ENCODE peak calls at places on chromosomes 13 and 19, in four cellular contexts. L, R, I and F are unnamed samples.

GRCh38 chr19:19606021-19606420 is 12.5 kb downstream of the PBX4 start:
- DNase-seq in R (no peak), I (peak), L (no peak), F (no peak)

GRCh38 chr13:44463759-44464158 is 90.1 kb downstream of the SERP2 start:
- DNase-seq in I (no peak), L (no peak), R (no peak), F (no peak)

GRCh38 chr19:11142528-11143171 is 12.9 kb downstream of the SPC24 start:
- DNase-seq in R (peak), I (peak), L (no peak), F (no peak)

GRCh38 chr19:38417544-38418506 is 8.2 kb downstream of the RASGRP4 start:
- DNase-seq in R (peak), L (no peak), I (peak), F (no peak)

GRCh38 chr13:97339019-97339988 is 94.7 kb upstream of the RAP2A start:
- DNase-seq in I (peak), L (no peak), R (peak), F (no peak)

GRCh38 chr19:12793290-12794195 is 2.3 kb downstream of the JUNB start:
- DNase-seq in I (peak), R (peak), L (peak), F (peak)

GRCh38 chr19:7673995-7674667 is 2.8 kb upstream of the MCEMP1 start:
- DNase-seq in L (peak), R (peak), I (peak), F (peak)

GRCh38 chr19:55068803-55069136 is 5.8 kb upstream of the RDH13 start:
- DNase-seq in R (no peak), L (no peak), I (no peak), F (no peak)

GRCh38 chr19:19320362-19321142 is at the start of the genes MAU2 and SUGP1:
- DNase-seq in R (peak), L (peak), I (peak), F (peak)

GRCh38 chr19:7565332-7565731 is 29.8 kb downstream of the PNPLA6 start:
- DNase-seq in R (no peak), I (no peak), L (no peak), F (no peak)

GRCh38 chr19:41748012-41748411 is 7.3 kb upstream of the CEACAM6 start:
- DNase-seq in I (no peak), R (no peak), L (no peak), F (no peak)

GRCh38 chr19:23055946-23056345 is 53.0 kb upstream of the ZNF728 start:
- DNase-seq in I (no peak), R (peak), L (no peak), F (no peak)

GRCh38 chr19:5903502-5904301 is at the start of gene NDUFA11:
- DNase-seq in I (peak), L (peak), R (peak), F (no peak)

GRCh38 chr13:92849381-92849780 is 377.2 kb upstream of the GPC6 start:
- DNase-seq in L (no peak), R (no peak), I (no peak), F (no peak)

GRCh38 chr13:44899967-44900366 is 89.3 kb downstream of the NUFIP1 start:
- DNase-seq in R (peak), I (peak), L (no peak), F (no peak)

GRCh38 chr13:31440132-31440531 is 240.4 kb downstream of the B3GLCT start:
- DNase-seq in I (no peak), R (no peak), L (no peak), F (no peak)

GRCh38 chr13:108083056-108083455 is 132.3 kb downstream of the LIG4 start:
- DNase-seq in L (no peak), R (no peak), I (no peak), F (no peak)

GRCh38 chr13:59439776-59440428 is 723.8 kb downstream of the DIAPH3 start:
- DNase-seq in I (no peak), L (no peak), R (no peak), F (no peak)

GRCh38 chr13:49441312-49441711 is 2.6 kb downstream of the CAB39L start:
- DNase-seq in L (no peak), R (no peak), I (no peak), F (no peak)

GRCh38 chr13:38980628-38981078 is 10.0 kb downstream of the STOML3 start:
- DNase-seq in R (no peak), I (no peak), L (no peak), F (no peak)

GRCh38 chr13:50589139-50589538 is 254.4 kb downstream of the DLEU7 start:
- DNase-seq in L (no peak), R (no peak), I (peak), F (no peak)

GRCh38 chr19:18438331-18439024 is 545 bp upstream of the ISYNA1 start:
- DNase-seq in R (peak), I (peak), L (no peak), F (no peak)

GRCh38 chr13:24630851-24631341 is 49.3 kb upstream of the ATP12A start:
- DNase-seq in R (no peak), L (no peak), I (peak), F (no peak)

GRCh38 chr13:25756251-25756650 is 295.6 kb downstream of the SHISA2 start:
- DNase-seq in L (no peak), I (no peak), R (no peak), F (no peak)

GRCh38 chr19:8224394-8225145 is 15.4 kb downstream of the CERS4 start:
- DNase-seq in R (no peak), I (no peak), L (no peak), F (no peak)

GRCh38 chr19:35975608-35976214 is 19.3 kb upstream of the SDHAF1 start:
- DNase-seq in L (no peak), I (no peak), R (peak), F (no peak)

GRCh38 chr19:44345969-44346368 is 10.5 kb downstream of the ZNF112 start:
- DNase-seq in L (no peak), R (no peak), I (no peak), F (no peak)

GRCh38 chr19:48444933-48445194 is 919 bp upstream of the GRWD1 start:
- DNase-seq in L (no peak), R (no peak), I (no peak), F (no peak)

GRCh38 chr19:29326351-29326750 is 113.4 kb upstream of the UQCRFS1 start:
- DNase-seq in R (no peak), I (peak), L (no peak), F (no peak)

GRCh38 chr19:6127716-6128335 is 7.6 kb upstream of the ACSBG2 start:
- DNase-seq in R (no peak), L (no peak), I (peak), F (no peak)

GRCh38 chr19:4075373-4075772 is 8.7 kb upstream of the ZBTB7A start:
- DNase-seq in I (peak), L (no peak), R (no peak), F (no peak)

GRCh38 chr19:41968751-41969150 is 9.6 kb upstream of the RABAC1 start:
- DNase-seq in R (no peak), L (no peak), I (no peak), F (no peak)

GRCh38 chr13:93715866-93716265 is 489.3 kb downstream of the GPC6 start:
- DNase-seq in R (no peak), I (no peak), L (no peak), F (no peak)

GRCh38 chr19:51181913-51182419 is 39.9 kb downstream of the SIGLEC7 start:
- DNase-seq in L (no peak), I (no peak), R (peak), F (no peak)

GRCh38 chr19:55193481-55193880 is 13.4 kb upstream of the SYT5 start:
- DNase-seq in I (no peak), L (no peak), R (no peak), F (no peak)